ENCODE peak calls at places on chromosomes 3 and 15, in eight cellular contexts. One of them, this sample, is unnamed.

GRCh38 chr3:106688463-106688862 is 688.8 kb upstream of the CCDC54 start:
- DNase-seq in activated T-helper 1 cell treated with anti-CD3 and anti-CD28 coated beads, Interleukin-2, amount 50 U/mL, for 16 hours: no peak
- DNase-seq in coronary artery: no peak
- DNase-seq in hippocampal formation: no peak
- DNase-seq in anterior cingulate cortex: no peak
- DNase-seq in GM20000: no peak
- DNase-seq in CD4-positive, alpha-beta memory T cell: no peak
- DNase-seq in LHCN-M2: peak; percentile 87
- DNase-seq in this sample: no peak

GRCh38 chr3:181313379-181313778 is 323.8 kb upstream of the DNAJC19 start:
- DNase-seq in activated T-helper 1 cell treated with anti-CD3 and anti-CD28 coated beads, Interleukin-2, amount 50 U/mL, for 16 hours: no peak
- DNase-seq in coronary artery: no peak
- DNase-seq in hippocampal formation: no peak
- DNase-seq in anterior cingulate cortex: no peak
- DNase-seq in GM20000: no peak
- DNase-seq in CD4-positive, alpha-beta memory T cell: no peak
- DNase-seq in LHCN-M2: no peak
- DNase-seq in this sample: no peak

GRCh38 chr15:77228831-77229230 is 157.9 kb upstream of the TSPAN3 start:
- DNase-seq in activated T-helper 1 cell treated with anti-CD3 and anti-CD28 coated beads, Interleukin-2, amount 50 U/mL, for 16 hours: no peak
- DNase-seq in coronary artery: no peak
- DNase-seq in hippocampal formation: no peak
- DNase-seq in anterior cingulate cortex: no peak
- DNase-seq in GM20000: no peak
- DNase-seq in CD4-positive, alpha-beta memory T cell: no peak
- DNase-seq in LHCN-M2: no peak
- DNase-seq in this sample: no peak

GRCh38 chr15:39589815-39590644 is 9.2 kb downstream of the THBS1 start:
- DNase-seq in activated T-helper 1 cell treated with anti-CD3 and anti-CD28 coated beads, Interleukin-2, amount 50 U/mL, for 16 hours: no peak
- DNase-seq in coronary artery: no peak
- DNase-seq in hippocampal formation: no peak
- DNase-seq in anterior cingulate cortex: no peak
- DNase-seq in GM20000: no peak
- DNase-seq in CD4-positive, alpha-beta memory T cell: no peak
- DNase-seq in LHCN-M2: peak; percentile 46
- DNase-seq in this sample: no peak

GRCh38 chr3:69639851-69640250 is 99.4 kb upstream of the MITF start:
- DNase-seq in activated T-helper 1 cell treated with anti-CD3 and anti-CD28 coated beads, Interleukin-2, amount 50 U/mL, for 16 hours: no peak
- DNase-seq in coronary artery: no peak
- DNase-seq in hippocampal formation: no peak
- DNase-seq in anterior cingulate cortex: no peak
- DNase-seq in GM20000: no peak
- DNase-seq in CD4-positive, alpha-beta memory T cell: no peak
- DNase-seq in LHCN-M2: no peak
- DNase-seq in this sample: no peak

GRCh38 chr3:19866751-19867347 is 67.2 kb downstream of the EFHB start:
- DNase-seq in activated T-helper 1 cell treated with anti-CD3 and anti-CD28 coated beads, Interleukin-2, amount 50 U/mL, for 16 hours: no peak
- DNase-seq in coronary artery: no peak
- DNase-seq in hippocampal formation: peak; percentile 69
- DNase-seq in anterior cingulate cortex: no peak
- DNase-seq in GM20000: peak; percentile 51
- DNase-seq in CD4-positive, alpha-beta memory T cell: peak; percentile 43
- DNase-seq in LHCN-M2: peak; percentile 51
- DNase-seq in this sample: peak; percentile 18

GRCh38 chr15:68311859-68312557 is 34.5 kb downstream of the FEM1B start:
- DNase-seq in activated T-helper 1 cell treated with anti-CD3 and anti-CD28 coated beads, Interleukin-2, amount 50 U/mL, for 16 hours: no peak
- DNase-seq in coronary artery: peak; percentile 31
- DNase-seq in hippocampal formation: no peak
- DNase-seq in anterior cingulate cortex: no peak
- DNase-seq in GM20000: no peak
- DNase-seq in CD4-positive, alpha-beta memory T cell: no peak
- DNase-seq in LHCN-M2: no peak
- DNase-seq in this sample: no peak

GRCh38 chr15:62880278-62880677 is 162.3 kb upstream of the TPM1 start:
- DNase-seq in activated T-helper 1 cell treated with anti-CD3 and anti-CD28 coated beads, Interleukin-2, amount 50 U/mL, for 16 hours: no peak
- DNase-seq in coronary artery: no peak
- DNase-seq in hippocampal formation: no peak
- DNase-seq in anterior cingulate cortex: no peak
- DNase-seq in GM20000: no peak
- DNase-seq in CD4-positive, alpha-beta memory T cell: no peak
- DNase-seq in LHCN-M2: peak; percentile 53
- DNase-seq in this sample: no peak

GRCh38 chr15:99226802-99227201 is 22.6 kb downstream of the TTC23 start:
- DNase-seq in activated T-helper 1 cell treated with anti-CD3 and anti-CD28 coated beads, Interleukin-2, amount 50 U/mL, for 16 hours: no peak
- DNase-seq in coronary artery: no peak
- DNase-seq in hippocampal formation: no peak
- DNase-seq in anterior cingulate cortex: no peak
- DNase-seq in GM20000: no peak
- DNase-seq in CD4-positive, alpha-beta memory T cell: no peak
- DNase-seq in LHCN-M2: no peak
- DNase-seq in this sample: no peak

GRCh38 chr3:128435058-128435457 is 31.6 kb downstream of the DNAJB8 start:
- DNase-seq in activated T-helper 1 cell treated with anti-CD3 and anti-CD28 coated beads, Interleukin-2, amount 50 U/mL, for 16 hours: no peak
- DNase-seq in coronary artery: no peak
- DNase-seq in hippocampal formation: no peak
- DNase-seq in anterior cingulate cortex: no peak
- DNase-seq in GM20000: no peak
- DNase-seq in CD4-positive, alpha-beta memory T cell: no peak
- DNase-seq in LHCN-M2: no peak
- DNase-seq in this sample: no peak

This sample was measured in activated CD8-positive, alpha-beta memory T cell treated with anti-CD3 and anti-CD28 coated beads, Interleukin-2, amount 50 U/mL, for 4 hours.